ENCODE peak calls at places on chromosomes 1 and 21, in ten cellular contexts. U is IMR-90, F is A549, A is transverse colon, Y is NB4, G is spleen, X is adrenal gland, Z is suprapubic skin, B is GM12891, D is H54. H is an unnamed sample.

GRCh38 chr21:26795866-26796329 is 49.3 kb downstream of the ADAMTS1 start:
- DNase-seq in U (peak), F (peak), A (peak), Y (no peak), G (no peak), X (peak), Z (no peak), B (no peak), D (peak), H (peak)

GRCh38 chr1:208242829-208243521 is 1.2 kb downstream of the PLXNA2 start:
- DNase-seq in U (no peak), F (peak), A (peak), Y (peak), G (peak), X (no peak), Z (peak), B (no peak), D (no peak), H (peak)

GRCh38 chr1:54416435-54416834 is 10.2 kb upstream of the SSBP3 start:
- DNase-seq in U (no peak), F (no peak), A (peak), Y (no peak), G (no peak), X (no peak), Z (no peak), B (no peak), D (no peak), H (no peak)

GRCh38 chr1:170321113-170321512 is 175.4 kb downstream of the NTMT2 start:
- DNase-seq in U (peak), F (no peak), A (no peak), Y (no peak), G (no peak), X (no peak), Z (no peak), B (no peak), D (no peak), H (no peak)

GRCh38 chr1:76955652-76956051 is 88.4 kb downstream of the ST6GALNAC5 start:
- DNase-seq in U (peak), F (no peak), A (no peak), Y (no peak), G (no peak), X (no peak), Z (no peak), B (no peak), D (no peak), H (no peak)

GRCh38 chr1:84620720-84621313 is 46.6 kb upstream of the CTBS start:
- DNase-seq in U (peak), F (peak), A (peak), Y (peak), G (peak), X (peak), Z (peak), B (peak), D (peak), H (peak)

GRCh38 chr1:19300211-19300610 is 11.6 kb upstream of the AKR7A3 start:
- DNase-seq in U (no peak), F (no peak), A (no peak), Y (no peak), G (no peak), X (no peak), Z (no peak), B (no peak), D (no peak), H (no peak)

GRCh38 chr1:92820024-92820423 is 11.8 kb upstream of the RPL5 start:
- DNase-seq in U (peak), F (no peak), A (no peak), Y (no peak), G (no peak), X (no peak), Z (no peak), B (no peak), D (no peak), H (no peak)

GRCh38 chr1:173894189-173894588 is 22.9 kb downstream of the SERPINC1 start:
- DNase-seq in U (no peak), F (no peak), A (no peak), Y (no peak), G (no peak), X (no peak), Z (no peak), B (no peak), D (no peak), H (no peak)

GRCh38 chr1:17557986-17558385 is 18.5 kb downstream of the ARHGEF10L start:
- DNase-seq in U (no peak), F (no peak), A (no peak), Y (no peak), G (no peak), X (no peak), Z (no peak), B (no peak), D (no peak), H (no peak)

GRCh38 chr1:27719286-27720251 is 6.2 kb upstream of the FAM76A start:
- DNase-seq in U (peak), F (no peak), A (no peak), Y (no peak), G (no peak), X (no peak), Z (no peak), B (no peak), D (no peak), H (no peak)

GRCh38 chr21:38244885-38245869 is 11.6 kb upstream of the KCNJ15 start:
- DNase-seq in U (peak), F (peak), A (no peak), Y (peak), G (no peak), X (no peak), Z (no peak), B (no peak), D (peak), H (no peak)

GRCh38 chr1:34884961-34885360 is 25.4 kb upstream of the SMIM12 start:
- DNase-seq in U (no peak), F (peak), A (no peak), Y (no peak), G (no peak), X (no peak), Z (no peak), B (no peak), D (no peak), H (no peak)
- TF ChIP-seq POLR2A in U (no peak), F (no peak), A (no peak), Y (no peak), G (no peak), X (no peak), Z (no peak), B (no peak), D (no peak), H (no peak)

DNA sequence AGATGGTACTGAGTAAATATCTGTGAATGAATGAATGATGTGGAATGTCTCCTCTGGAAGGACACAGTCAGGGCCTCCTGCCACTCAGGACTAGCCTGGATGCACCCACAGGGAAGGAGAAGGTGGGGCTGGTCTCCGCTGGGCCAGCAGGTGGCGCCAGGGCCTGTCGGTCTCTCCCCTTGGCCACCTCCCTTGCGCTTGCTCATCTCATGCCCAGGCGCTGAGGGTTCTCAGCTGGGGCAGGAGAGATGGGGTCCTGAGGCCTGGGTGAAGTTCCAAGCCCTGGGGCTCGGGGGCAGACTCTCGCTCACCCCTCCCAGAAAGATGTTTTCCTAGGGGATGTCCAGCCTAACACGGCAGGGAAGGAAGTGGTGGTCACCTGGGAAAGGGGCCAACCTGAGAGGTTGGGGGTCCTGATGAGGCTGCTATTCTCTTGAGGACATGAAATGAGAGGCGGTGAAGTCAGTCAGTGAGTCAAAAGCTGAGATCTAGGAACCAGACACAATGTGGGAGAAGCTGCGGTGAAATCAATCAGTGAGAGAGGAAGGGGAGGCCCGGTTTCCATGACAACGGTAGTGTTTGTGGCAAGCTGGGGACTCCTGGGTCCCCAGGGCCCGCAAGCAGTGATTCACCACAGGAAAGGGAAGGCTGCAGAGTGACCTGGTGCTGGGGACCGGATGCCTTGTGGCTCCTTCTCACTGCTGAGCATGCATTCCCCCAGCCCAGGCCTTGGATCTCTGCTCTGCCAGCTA is 14.6 kb upstream of the MEX3A start:
- DNase-seq in U (peak), F (peak), A (peak), Y (peak), G (peak), X (peak), Z (peak), B (peak), D (peak), H (peak)
- TF ChIP-seq POLR2A in U (peak), F (no peak), A (no peak), Y (no peak), G (no peak), X (no peak), Z (no peak), B (peak), D (peak), H (no peak)

GRCh38 chr1:25239681-25240541 is 7.3 kb downstream of the RSRP1 start:
- DNase-seq in U (peak), F (peak), A (peak), Y (peak), G (peak), X (peak), Z (peak), B (peak), D (peak), H (peak)
- TF ChIP-seq POLR2A in U (peak), F (peak), A (peak), Y (peak), G (peak), X (peak), Z (no peak), B (peak), D (no peak), H (no peak)

GRCh38 chr21:45981641-45982255 is at the start of gene COL6A1:
- DNase-seq in U (peak), F (no peak), A (peak), Y (peak), G (peak), X (peak), Z (peak), B (peak), D (peak), H (peak)
- TF ChIP-seq POLR2A in U (peak), F (peak), A (peak), Y (no peak), G (no peak), X (peak), Z (no peak), B (no peak), D (peak), H (no peak)

GRCh38 chr1:244836598-244836997 is 1.1 kb downstream of the COX20 start:
- DNase-seq in U (peak), F (no peak), A (no peak), Y (no peak), G (no peak), X (no peak), Z (no peak), B (no peak), D (no peak), H (no peak)

GRCh38 chr1:244835276-244836134 is at the start of gene COX20:
- DNase-seq in U (peak), F (peak), A (peak), Y (no peak), G (peak), X (peak), Z (peak), B (peak), D (peak), H (peak)

GRCh38 chr1:244836135-244836521 is 670 bp downstream of the COX20 start:
- DNase-seq in U (peak), F (peak), A (no peak), Y (peak), G (no peak), X (no peak), Z (no peak), B (no peak), D (peak), H (no peak)

GRCh38 chr1:244834596-244835275 is 722 bp upstream of the COX20 start:
- DNase-seq in U (peak), F (peak), A (peak), Y (peak), G (peak), X (peak), Z (peak), B (peak), D (peak), H (peak)

DNA sequence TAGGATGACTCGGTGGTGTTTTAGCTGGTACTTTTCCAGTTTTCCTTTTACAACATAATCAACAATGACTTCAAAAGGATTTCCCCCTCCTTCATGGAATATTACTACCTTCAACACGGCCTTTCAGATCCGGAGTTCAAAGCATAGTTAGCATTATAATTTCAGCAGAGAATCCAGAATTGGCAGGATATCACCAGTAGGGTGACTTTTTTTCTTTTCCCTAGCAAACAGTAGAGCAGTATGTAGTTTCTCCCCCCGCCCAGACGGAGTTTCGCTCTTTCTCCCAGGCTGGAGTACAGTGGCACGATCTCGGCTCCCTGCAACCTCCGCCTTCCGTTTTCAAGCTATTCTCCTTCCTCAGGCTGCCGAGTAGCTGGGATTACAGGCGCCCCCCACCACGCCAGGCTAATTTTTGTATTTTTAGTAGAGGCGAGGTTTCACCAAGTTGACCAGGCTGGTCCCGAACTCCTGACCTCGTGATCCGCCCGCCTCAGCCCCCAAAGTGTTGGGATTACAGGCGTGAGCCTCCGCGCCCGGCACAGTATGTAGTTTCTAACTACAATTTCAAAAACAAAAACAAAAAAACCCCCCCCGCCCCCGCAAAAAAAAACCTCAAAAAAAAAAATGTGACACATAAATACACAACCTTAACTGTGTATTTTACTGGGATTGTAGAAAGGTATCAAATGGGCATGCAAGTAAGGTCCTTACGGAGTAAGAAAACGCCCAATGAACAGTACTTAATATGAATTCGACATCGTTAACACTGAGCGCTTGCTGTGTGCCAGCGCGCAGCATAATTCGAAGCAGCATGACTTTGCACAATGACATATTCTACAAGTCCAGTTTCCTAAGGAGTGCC is 1.5 kb upstream of the COX20 start:
- DNase-seq in U (peak), F (peak), A (peak), Y (peak), G (peak), X (peak), Z (peak), B (no peak), D (peak), H (peak)
- TF ChIP-seq POLR2A in U (peak), F (peak), A (no peak), Y (peak), G (no peak), X (peak), Z (no peak), B (no peak), D (peak), H (no peak)

H was measured in stomach.